ENCODE peak calls at places on chromosomes 16 and 17, in four cellular contexts. H, L, M and K are unnamed samples.
A peak's percentile ranks its signal among the peaks of the same experiment; 100 is the strongest.

GRCh38 chr17:71922439-71922838 is 198.4 kb upstream of the SOX9 start:
- DNase-seq in H (peak; percentile 52), L (no peak), M (peak; percentile 91), K (peak; percentile 40)

GRCh38 chr16:27867122-27868110 is 196.1 kb downstream of the GSG1L start:
- DNase-seq in H (no peak), L (peak; percentile 75), M (peak; percentile 81), K (peak; percentile 84)

GRCh38 chr17:3835410-3836229 is 10.4 kb downstream of the NCBP3 start:
- DNase-seq in H (no peak), L (no peak), M (no peak), K (no peak)

GRCh38 chr16:48075398-48075797 is 80.4 kb downstream of the ABCC12 start:
- DNase-seq in H (peak; percentile 66), L (no peak), M (peak; percentile 54), K (no peak)

GRCh38 chr17:60039509-60040442 is 38.9 kb downstream of the HEATR6 start:
- DNase-seq in H (no peak), L (no peak), M (no peak), K (peak; percentile 92)

GRCh38 chr17:59839646-59840328 is 53.0 kb downstream of the TUBD1 start:
- DNase-seq in H (no peak), L (no peak), M (peak; percentile 47), K (no peak)

GRCh38 chr17:4950075-4950756 is 703 bp upstream of the ENO3 start:
- DNase-seq in H (no peak), L (peak; percentile 44), M (peak; percentile 47), K (no peak)

GRCh38 chr16:55489119-55489955 is 10.3 kb downstream of the MMP2 start:
- DNase-seq in H (no peak), L (no peak), M (no peak), K (no peak)

GRCh38 chr16:11354407-11354732 is 9.1 kb downstream of the RMI2 start:
- DNase-seq in H (no peak), L (no peak), M (no peak), K (no peak)